ENCODE peak calls at places on chromosomes 6 and 20, in eight cellular contexts. X is GM06990; F is activated CD8-positive, alpha-beta T cell treated with anti-CD3 and anti-CD28 coated beads for 36 hours; W is AG10803; P is fibroblast of the aortic adventitia; I is lower lobe of right lung; H is fibroblast of lung; Q is pancreas. A is an unnamed sample.

GRCh38 chr20:57392512-57393271 is 1.5 kb downstream of the RBM38 start:
- DNase-seq in X (peak; percentile 77), F (peak; percentile 88), W (no peak), P (no peak), I (peak; percentile 69), H (no peak), Q (peak; percentile 45), A (peak; percentile 52)

GRCh38 chr6:163745566-163746400 is 331.3 kb downstream of the QKI start:
- DNase-seq in X (no peak), F (no peak), W (peak; percentile 90), P (peak; percentile 20), I (no peak), H (peak; percentile 50), Q (no peak), A (no peak)

GRCh38 chr6:159578629-159579028 is 114.4 kb downstream of the SOD2 start:
- DNase-seq in X (no peak), F (no peak), W (no peak), P (no peak), I (no peak), H (no peak), Q (no peak), A (no peak)

GRCh38 chr20:63106765-63107448 is 100.1 kb upstream of the BHLHE23 start:
- DNase-seq in X (no peak), F (no peak), W (no peak), P (no peak), I (no peak), H (no peak), Q (no peak), A (no peak)

GRCh38 chr6:34176261-34177031 is 30.6 kb upstream of the GRM4 start:
- DNase-seq in X (no peak), F (no peak), W (no peak), P (no peak), I (no peak), H (no peak), Q (no peak), A (no peak)

GRCh38 chr6:63272397-63272796 is 47.4 kb downstream of the LGSN start:
- DNase-seq in X (no peak), F (no peak), W (peak; percentile 15), P (peak; percentile 51), I (no peak), H (peak; percentile 40), Q (no peak), A (peak; percentile 29)

GRCh38 chr6:33809619-33810018 is 5.8 kb upstream of the MLN start:
- DNase-seq in X (no peak), F (no peak), W (peak; percentile 42), P (no peak), I (no peak), H (no peak), Q (no peak), A (no peak)

GRCh38 chr20:9256359-9256758 is 187.5 kb downstream of the PLCB4 start:
- DNase-seq in X (no peak), F (no peak), W (no peak), P (no peak), I (no peak), H (no peak), Q (no peak), A (no peak)

GRCh38 chr6:134589512-134589911 is 271.6 kb upstream of the SGK1 start:
- DNase-seq in X (no peak), F (no peak), W (peak; percentile 99), P (peak; percentile 99), I (no peak), H (peak; percentile 100), Q (no peak), A (no peak)

GRCh38 chr20:35431621-35432429 is 6.2 kb downstream of the GDF5 start:
- DNase-seq in X (no peak), F (no peak), W (no peak), P (no peak), I (no peak), H (no peak), Q (no peak), A (no peak)

GRCh38 chr6:126513198-126513597 is 173.3 kb downstream of the CENPW start:
- DNase-seq in X (no peak), F (no peak), W (no peak), P (no peak), I (no peak), H (no peak), Q (no peak), A (no peak)

GRCh38 chr6:157912326-157912725 is 69.3 kb upstream of the SYNJ2 start:
- DNase-seq in X (no peak), F (no peak), W (peak; percentile 92), P (peak; percentile 89), I (no peak), H (peak; percentile 87), Q (no peak), A (no peak)

GRCh38 chr20:41387433-41387832 is 20.8 kb upstream of the EMILIN3 start:
- DNase-seq in X (no peak), F (no peak), W (no peak), P (no peak), I (peak; percentile 35), H (no peak), Q (no peak), A (no peak)
- TF ChIP-seq CTCF in X (no peak), F (no peak), W (no peak), P (peak; percentile 27), I (no peak), H (peak; percentile 9), Q (no peak), A (no peak)

GRCh38 chr20:24208652-24209051 is 220.1 kb upstream of the GGTLC1 start:
- DNase-seq in X (no peak), F (no peak), W (no peak), P (no peak), I (no peak), H (no peak), Q (no peak), A (no peak)
- TF ChIP-seq CTCF in X (no peak), F (no peak), W (no peak), P (no peak), I (no peak), H (no peak), Q (no peak), A (no peak)

DNA sequence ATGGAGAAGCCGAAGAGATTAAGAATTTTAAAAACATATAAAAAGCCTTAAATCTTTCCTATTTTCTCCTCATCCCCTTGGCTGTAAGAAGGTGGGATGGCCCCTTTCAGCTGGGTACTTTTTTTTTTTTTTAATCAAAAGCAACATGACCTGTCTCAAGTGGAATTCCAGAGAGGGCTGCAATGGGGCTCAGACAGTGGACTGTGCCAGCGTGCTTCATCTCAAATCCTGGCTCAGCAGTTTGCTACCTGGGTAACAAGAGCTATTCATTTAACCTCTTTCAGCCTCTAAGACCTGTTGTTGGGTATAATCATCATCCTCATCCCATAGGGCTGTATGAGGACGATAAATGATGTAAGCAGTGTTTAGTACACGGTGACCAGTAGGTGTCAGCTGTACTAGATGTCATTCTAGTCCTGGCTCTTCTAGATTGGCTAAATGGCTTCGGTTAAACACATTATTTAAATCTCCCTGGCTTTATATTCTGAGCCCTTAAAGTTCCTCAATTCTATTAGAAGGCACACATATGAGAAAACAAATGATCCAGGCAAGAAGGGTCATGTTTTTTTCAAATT is 6.9 kb upstream of the PPP1R3G start:
- DNase-seq in X (no peak), F (no peak), W (no peak), P (no peak), I (no peak), H (peak; percentile 24), Q (no peak), A (peak; percentile 47)
- TF ChIP-seq CTCF in X (peak; percentile 54), F (no peak), W (peak; percentile 20), P (no peak), I (no peak), H (peak; percentile 17), Q (no peak), A (peak; percentile 42)

DNA sequence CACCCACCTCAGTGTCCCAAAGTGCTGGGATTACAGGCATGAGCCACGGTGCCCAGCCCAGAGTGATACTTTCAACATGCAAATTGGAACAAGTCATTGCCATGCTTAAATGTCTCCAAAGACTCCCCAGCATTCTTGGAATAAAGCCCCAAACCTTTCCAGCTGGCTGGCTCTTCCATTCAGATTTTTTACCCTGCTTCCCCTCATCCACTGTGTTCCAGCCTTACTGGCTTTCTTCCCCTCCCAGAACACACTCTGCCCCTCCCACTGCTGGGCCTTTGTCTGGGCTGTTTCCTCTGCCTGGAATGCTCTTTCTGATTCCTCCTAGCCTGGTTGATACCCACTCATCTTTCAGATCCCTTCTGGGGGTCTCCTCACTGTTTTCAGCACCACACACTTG is 40.1 kb upstream of the NNAT start:
- DNase-seq in X (no peak), F (no peak), W (peak; percentile 6), P (peak; percentile 34), I (no peak), H (no peak), Q (no peak), A (no peak)
- TF ChIP-seq CTCF in X (no peak), F (no peak), W (no peak), P (no peak), I (no peak), H (no peak), Q (no peak), A (no peak)

DNA sequence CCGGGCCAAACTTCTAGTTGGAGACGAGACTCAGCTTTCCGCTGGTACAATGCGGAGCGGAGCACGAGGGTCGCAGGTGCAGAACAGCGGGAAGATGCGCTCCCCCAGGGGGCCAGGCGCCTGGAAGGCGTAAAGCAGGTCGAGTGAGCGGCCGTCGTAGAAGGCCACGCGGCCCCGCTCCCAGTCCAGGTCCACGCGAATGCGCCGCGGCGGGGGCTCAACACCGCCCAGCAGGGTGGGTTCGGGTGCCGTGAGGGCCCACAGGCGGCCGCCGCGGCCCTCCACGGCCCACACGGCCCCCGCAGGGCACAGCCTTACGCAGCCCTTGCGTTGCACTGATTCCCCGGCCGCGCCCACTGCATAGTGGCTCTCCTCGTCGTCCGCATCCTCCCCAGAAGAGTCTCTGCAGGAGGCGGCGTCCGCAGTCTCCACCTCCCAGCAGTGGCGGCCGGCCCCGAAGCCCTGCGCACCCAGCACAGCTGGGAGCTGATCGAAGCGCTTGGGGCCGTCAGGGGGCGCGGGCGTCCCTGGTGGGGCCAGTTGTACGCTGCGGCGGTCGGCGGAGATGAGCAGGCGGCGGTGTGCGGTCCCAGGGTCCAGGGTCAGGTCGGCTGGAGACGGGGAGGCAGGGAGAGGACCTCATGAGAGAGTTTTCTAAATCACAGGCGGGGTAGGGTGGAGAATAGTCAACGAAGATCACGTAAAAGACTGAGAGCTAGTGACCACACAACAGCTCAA is 4.3 kb downstream of the PPP1R11 start:
- DNase-seq in X (no peak), F (no peak), W (peak; percentile 21), P (peak; percentile 11), I (peak; percentile 44), H (peak; percentile 30), Q (no peak), A (peak; percentile 28)
- TF ChIP-seq CTCF in X (no peak), F (no peak), W (no peak), P (peak; percentile 7), I (peak; percentile 8), H (no peak), Q (no peak), A (peak; percentile 7)

GRCh38 chr6:72809701-72810379 is 188.0 kb downstream of the KCNQ5 start:
- DNase-seq in X (no peak), F (no peak), W (peak; percentile 49), P (no peak), I (no peak), H (peak; percentile 14), Q (no peak), A (no peak)
- TF ChIP-seq CTCF in X (no peak), F (no peak), W (no peak), P (no peak), I (no peak), H (no peak), Q (no peak), A (no peak)

GRCh38 chr6:8499540-8499939 is 64.2 kb upstream of the SLC35B3 start:
- DNase-seq in X (no peak), F (no peak), W (no peak), P (peak; percentile 1), I (no peak), H (peak; percentile 3), Q (no peak), A (no peak)

GRCh38 chr6:8492536-8493125 is 57.3 kb upstream of the SLC35B3 start:
- DNase-seq in X (no peak), F (no peak), W (no peak), P (no peak), I (no peak), H (no peak), Q (no peak), A (no peak)

GRCh38 chr6:8494730-8495129 is 59.4 kb upstream of the SLC35B3 start:
- DNase-seq in X (no peak), F (no peak), W (no peak), P (no peak), I (no peak), H (no peak), Q (no peak), A (no peak)
- TF ChIP-seq CTCF in X (no peak), F (no peak), W (no peak), P (no peak), I (no peak), H (no peak), Q (no peak), A (no peak)